ENCODE peak calls at places on chromosomes 7 and 10, in six cellular contexts. U is tibial nerve, O is GM20000, X is transverse colon, S is A549, C is cardiac muscle cell. R is an unnamed sample.

GRCh38 chr7:87785368-87785995 is 90.7 kb downstream of the SLC25A40 start:
- DNase-seq in S (no peak), C (no peak), U (no peak), X (no peak), O (no peak), R (no peak)

GRCh38 chr7:158728911-158729645 is 24.5 kb upstream of the NCAPG2 start:
- DNase-seq in U (no peak), S (no peak), X (no peak), O (no peak), C (no peak), R (no peak)

GRCh38 chr10:121567569-121567968 is 30.7 kb downstream of the FGFR2 start:
- DNase-seq in X (peak), C (no peak), S (no peak), U (no peak), O (no peak), R (no peak)

GRCh38 chr7:130426541-130426940 is 14.3 kb downstream of the CEP41 start:
- DNase-seq in C (no peak), U (no peak), O (no peak), S (no peak), X (no peak), R (no peak)

GRCh38 chr10:72107325-72108003 is 19.1 kb upstream of the SPOCK2 start:
- DNase-seq in S (peak), O (peak), C (no peak), X (no peak), U (no peak), R (peak)

GRCh38 chr7:105876964-105877601 is 684 bp upstream of the ATXN7L1 start:
- DNase-seq in U (no peak), O (peak), X (peak), S (peak), C (peak), R (peak)

GRCh38 chr10:33134011-33134751 is 176.2 kb upstream of the ITGB1 start:
- DNase-seq in O (no peak), C (no peak), U (no peak), S (peak), X (peak), R (peak)

GRCh38 chr7:99379043-99379577 is 4.6 kb downstream of the ARPC1B start:
- DNase-seq in O (peak), X (peak), S (peak), U (peak), C (no peak), R (peak)

GRCh38 chr7:134114992-134115391 is 12.1 kb upstream of the LRGUK start:
- DNase-seq in O (no peak), S (no peak), C (no peak), U (no peak), X (no peak), R (no peak)

GRCh38 chr7:54541941-54542618 is at the start of gene VSTM2A:
- DNase-seq in S (no peak), C (peak), X (no peak), O (no peak), U (no peak), R (no peak)

GRCh38 chr7:134927723-134928122 is 58.6 kb upstream of the AGBL3 start:
- DNase-seq in O (no peak), U (no peak), C (no peak), S (no peak), X (no peak), R (no peak)

GRCh38 chr7:7820939-7821338 is 102.5 kb upstream of the RPA3 start:
- DNase-seq in U (no peak), S (no peak), O (no peak), X (no peak), C (no peak), R (no peak)

GRCh38 chr7:71896535-71896934 is 515.6 kb downstream of the CALN1 start:
- DNase-seq in X (no peak), O (no peak), S (no peak), U (no peak), C (no peak), R (no peak)

GRCh38 chr10:3723706-3724225 is 61.2 kb downstream of the KLF6 start:
- DNase-seq in O (no peak), X (no peak), U (no peak), C (no peak), S (no peak), R (no peak)

GRCh38 chr7:96120856-96121255 is 201.0 kb downstream of the SLC25A13 start:
- DNase-seq in C (no peak), S (no peak), O (no peak), X (no peak), U (no peak), R (no peak)

GRCh38 chr10:15515207-15515606 is 144.1 kb upstream of the FAM171A1 start:
- DNase-seq in S (no peak), U (peak), X (peak), C (no peak), O (no peak), R (no peak)

GRCh38 chr7:81606078-81606863 is 163.6 kb downstream of the HGF start:
- DNase-seq in X (no peak), C (no peak), O (no peak), S (no peak), U (no peak), R (no peak)

GRCh38 chr7:101116898-101117297 is 10.0 kb upstream of the SERPINE1 start:
- DNase-seq in C (no peak), U (no peak), S (no peak), X (no peak), O (no peak), R (no peak)

GRCh38 chr10:43892062-43892765 is 243.5 kb upstream of the ZNF32 start:
- DNase-seq in S (no peak), X (no peak), U (no peak), C (peak), O (no peak), R (no peak)

GRCh38 chr10:32976338-32976737 is 18.3 kb upstream of the ITGB1 start:
- DNase-seq in O (no peak), U (no peak), C (no peak), S (no peak), X (no peak), R (no peak)

GRCh38 chr7:157645539-157645938 is 308.7 kb downstream of the DNAJB6 start:
- DNase-seq in X (no peak), O (no peak), U (no peak), C (no peak), S (no peak), R (no peak)

GRCh38 chr10:97842658-97843295 is 6.9 kb upstream of the GOLGA7B start:
- DNase-seq in O (no peak), S (no peak), C (no peak), U (no peak), X (no peak), R (no peak)

GRCh38 chr10:1299041-1299726 is 243.0 kb downstream of the WDR37 start:
- DNase-seq in C (no peak), O (peak), S (no peak), U (no peak), X (no peak), R (peak)

GRCh38 chr7:29806131-29806792 is at the start of gene WIPF3:
- DNase-seq in O (peak), S (no peak), U (no peak), X (peak), C (peak), R (peak)

GRCh38 chr10:120181154-120181553 is 275.9 kb upstream of the PLPP4 start:
- DNase-seq in S (no peak), U (no peak), C (no peak), O (no peak), X (no peak), R (no peak)

GRCh38 chr10:77877461-77878344 is 48.9 kb downstream of the DLG5 start:
- DNase-seq in S (no peak), U (no peak), O (peak), C (peak), X (peak), R (peak)

GRCh38 chr10:61629594-61629993 is 33.1 kb upstream of the CABCOCO1 start:
- DNase-seq in X (no peak), S (no peak), U (no peak), O (no peak), C (no peak), R (no peak)

GRCh38 chr10:127207081-127207480 is 10.7 kb upstream of the INSYN2A start:
- DNase-seq in S (no peak), C (no peak), X (no peak), U (no peak), O (no peak), R (no peak)

GRCh38 chr10:91201213-91201996 is 19.1 kb upstream of the PCGF5 start:
- DNase-seq in S (no peak), C (no peak), O (no peak), U (no peak), X (no peak), R (peak)

GRCh38 chr10:27504897-27505457 is 873 bp downstream of the RAB18 start:
- DNase-seq in U (no peak), O (no peak), S (no peak), X (no peak), C (no peak), R (no peak)

GRCh38 chr10:6580279-6581029 is 378 bp upstream of the PRKCQ start:
- DNase-seq in X (peak), C (peak), O (peak), S (peak), U (peak), R (peak)

GRCh38 chr7:127937066-127937680 is 94.1 kb downstream of the LRRC4 start:
- DNase-seq in S (no peak), U (no peak), C (no peak), O (no peak), X (no peak), R (no peak)

GRCh38 chr7:108014747-108015682 is 12.1 kb upstream of the LAMB1 start:
- DNase-seq in X (no peak), S (peak), U (no peak), C (no peak), O (no peak), R (no peak)

GRCh38 chr10:132850896-132851295 is 64.9 kb upstream of the NKX6-2 start:
- DNase-seq in C (no peak), O (no peak), U (no peak), S (no peak), X (peak), R (no peak)

DNA sequence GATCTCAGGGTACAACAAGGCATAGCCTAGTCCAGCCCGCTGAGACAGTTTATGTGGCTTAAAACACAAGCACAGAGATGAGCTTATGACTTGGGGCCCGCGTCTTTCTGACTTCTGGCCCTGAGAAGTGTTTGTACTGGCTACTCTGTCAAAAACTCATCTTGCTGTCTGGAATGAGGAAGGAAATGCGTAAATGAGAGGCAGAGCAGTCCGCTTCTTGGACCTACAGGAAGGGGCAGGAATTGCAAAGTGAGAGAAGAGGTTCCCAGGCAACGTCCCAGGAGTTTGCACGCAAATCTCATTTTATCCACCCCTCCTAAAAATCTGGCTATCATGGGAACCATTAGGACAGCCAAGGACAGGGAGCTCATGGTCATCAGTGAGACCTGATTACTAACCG is 5.5 kb downstream of the ANXA11 start:
- DNase-seq in C (no peak), X (peak), S (peak), O (no peak), U (peak), R (no peak)
- TF ChIP-seq CTCF in C (peak), X (peak), S (no peak), O (no peak), U (no peak), R (no peak)

GRCh38 chr10:86348321-86349210 is 18.0 kb downstream of the GRID1 start:
- DNase-seq in O (no peak), S (no peak), U (no peak), C (peak), X (no peak), R (no peak)

GRCh38 chr10:86347856-86348255 is 18.7 kb downstream of the GRID1 start:
- DNase-seq in U (no peak), O (no peak), S (no peak), X (no peak), C (no peak), R (no peak)

GRCh38 chr10:86350897-86351296 is 15.7 kb downstream of the GRID1 start:
- DNase-seq in S (no peak), C (no peak), U (no peak), O (no peak), X (no peak), R (no peak)

GRCh38 chr10:86349940-86350630 is 16.5 kb downstream of the GRID1 start:
- DNase-seq in U (no peak), X (no peak), S (no peak), O (no peak), C (no peak), R (no peak)

GRCh38 chr10:86349474-86349873 is 17.1 kb downstream of the GRID1 start:
- DNase-seq in U (no peak), X (no peak), S (peak), O (no peak), C (peak), R (peak)
- TF ChIP-seq CTCF in U (no peak), X (no peak), S (peak), O (peak), C (peak), R (no peak)

GRCh38 chr10:49377256-49377655 is 18.6 kb downstream of the DRGX start:
- DNase-seq in O (no peak), C (no peak), S (no peak), X (no peak), U (no peak), R (no peak)

GRCh38 chr10:49382226-49382625 is 13.7 kb downstream of the DRGX start:
- DNase-seq in X (no peak), S (no peak), U (no peak), O (no peak), C (no peak), R (no peak)

GRCh38 chr10:49381111-49381900 is 14.6 kb downstream of the DRGX start:
- DNase-seq in U (no peak), S (no peak), X (no peak), C (no peak), O (no peak), R (no peak)

GRCh38 chr10:49382826-49383225 is 13.1 kb downstream of the DRGX start:
- DNase-seq in X (no peak), C (no peak), S (no peak), U (no peak), O (no peak), R (no peak)

DNA sequence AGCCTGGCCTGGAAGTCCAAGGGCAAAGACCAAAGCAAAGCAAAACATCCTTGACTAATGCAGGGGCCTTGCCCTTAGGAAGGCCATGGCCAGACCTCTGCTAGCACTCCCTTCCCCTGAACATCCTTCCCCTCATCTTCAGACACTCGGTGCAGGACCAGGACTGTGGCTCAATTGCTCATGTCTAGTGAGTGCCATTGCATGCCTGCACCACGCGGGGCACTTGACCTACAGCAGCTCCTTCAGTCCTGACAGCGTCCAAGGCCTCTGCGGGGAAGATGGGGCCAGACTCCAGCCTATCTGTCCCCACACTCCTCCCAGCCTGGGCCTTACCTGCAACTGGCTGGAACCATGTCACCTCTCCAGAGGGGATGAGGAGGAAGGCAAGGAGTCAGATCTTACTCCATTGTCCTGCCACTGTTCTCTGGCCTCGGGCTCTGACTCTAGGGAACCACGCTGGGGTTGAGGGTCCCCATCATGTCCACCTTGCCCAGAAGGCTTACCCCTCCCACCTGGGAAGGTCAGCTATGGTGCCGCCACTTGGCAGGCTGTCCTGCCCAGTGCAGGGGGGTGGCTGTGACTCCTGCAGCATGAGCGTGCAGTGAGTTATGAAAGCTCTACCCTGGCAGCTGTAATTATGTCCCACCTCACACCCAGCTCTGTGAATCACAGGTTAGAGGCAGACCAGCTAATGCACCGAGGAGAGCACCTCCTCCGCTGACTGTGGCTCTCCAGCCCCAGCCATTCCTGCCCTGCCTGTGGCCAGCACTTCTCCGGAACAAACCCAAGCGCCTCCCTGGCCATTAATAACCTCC is 16.1 kb downstream of the DRGX start:
- DNase-seq in X (no peak), S (peak), U (no peak), O (no peak), C (peak), R (no peak)
- TF ChIP-seq CTCF in X (no peak), S (no peak), U (no peak), O (peak), C (peak), R (no peak)

DNA sequence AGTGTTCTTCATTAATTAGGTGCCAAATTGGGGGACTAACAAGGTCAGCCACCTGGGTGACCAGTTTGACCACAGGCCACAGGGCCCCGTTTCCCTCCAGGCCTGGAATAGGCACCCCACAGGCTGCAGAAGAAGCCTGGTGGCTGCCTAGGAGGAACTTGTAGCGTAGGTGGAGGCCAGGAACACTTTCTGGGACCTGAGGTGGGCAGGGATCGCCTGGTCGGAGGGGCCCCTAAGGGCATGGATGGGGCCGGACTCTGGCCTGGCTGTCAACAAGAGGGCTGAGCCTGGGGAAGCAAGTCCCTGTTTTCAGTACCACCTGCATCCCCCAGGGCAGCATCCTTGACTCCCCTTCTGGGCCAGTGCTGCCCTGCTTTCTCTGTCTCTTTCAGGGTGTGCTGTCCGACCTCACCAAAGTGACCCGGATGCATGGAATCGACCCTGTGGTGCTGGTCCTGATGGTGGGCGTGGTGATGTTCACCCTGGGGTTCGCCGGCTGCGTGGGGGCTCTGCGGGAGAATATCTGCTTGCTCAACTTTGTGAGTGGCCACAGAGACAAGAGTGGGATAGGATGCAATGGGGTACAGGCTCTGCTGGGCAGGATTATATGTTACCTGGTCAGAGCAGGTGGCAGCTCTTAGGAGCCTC is 30.7 kb upstream of the SH2D4B start:
- DNase-seq in S (no peak), C (no peak), X (no peak), U (no peak), O (no peak), R (no peak)
- TF ChIP-seq CTCF in S (no peak), C (no peak), X (no peak), U (no peak), O (no peak), R (no peak)

GRCh38 chr10:59675812-59676211 is 33.8 kb downstream of the SLC16A9 start:
- DNase-seq in O (no peak), C (peak), X (no peak), S (peak), U (no peak), R (no peak)
- TF ChIP-seq CTCF in O (no peak), C (peak), X (no peak), S (peak), U (no peak), R (no peak)